ENCODE peak calls at places on chromosomes 5 and 9, in four cellular contexts. X is A673, W is mucosa of descending colon, M is heart right ventricle. C is an unnamed sample.

GRCh38 chr5:76104027-76104426 is 20.8 kb downstream of the SV2C start:
- DNase-seq in W (peak; percentile 77), M (no peak), X (peak; percentile 60), C (no peak)

GRCh38 chr9:106888992-106889631 is 26.1 kb downstream of the ZNF462 start:
- DNase-seq in W (no peak), M (no peak), X (no peak), C (no peak)

GRCh38 chr5:36614657-36615308 is 8.4 kb downstream of the SLC1A3 start:
- DNase-seq in X (no peak), W (no peak), M (no peak), C (no peak)

GRCh38 chr5:153350192-153350883 is 140.1 kb upstream of the GRIA1 start:
- DNase-seq in W (no peak), M (no peak), X (no peak), C (no peak)

GRCh38 chr5:38831909-38832308 is 13.9 kb upstream of the OSMR start:
- DNase-seq in W (no peak), M (no peak), X (peak; percentile 82), C (no peak)

GRCh38 chr5:131277415-131277814 is 13.6 kb downstream of the CDC42SE2 start:
- DNase-seq in M (no peak), W (no peak), X (no peak), C (no peak)

GRCh38 chr5:53479045-53479655 is 1.3 kb upstream of the FST start:
- DNase-seq in X (peak; percentile 26), W (no peak), M (no peak), C (no peak)

GRCh38 chr9:21452681-21453080 is 12.4 kb downstream of the IFNA1 start:
- DNase-seq in M (no peak), W (no peak), X (no peak), C (no peak)

GRCh38 chr5:38433160-38433861 is 123.1 kb downstream of the LIFR start:
- DNase-seq in W (no peak), M (peak; percentile 59), X (no peak), C (no peak)

GRCh38 chr9:96217756-96218693 is 84.0 kb downstream of the HSD17B3 start:
- DNase-seq in W (peak; percentile 86), M (peak; percentile 82), X (peak; percentile 77), C (peak; percentile 7)

GRCh38 chr9:134662143-134662876 is 20.7 kb downstream of the COL5A1 start:
- DNase-seq in W (no peak), X (no peak), M (peak; percentile 61), C (peak; percentile 37)

GRCh38 chr5:138032572-138033274 is at the start of gene FAM13B:
- DNase-seq in M (peak; percentile 83), X (peak; percentile 82), W (peak; percentile 87), C (peak; percentile 15)

GRCh38 chr5:130400091-130400490 is 495.8 kb downstream of the CHSY3 start:
- DNase-seq in X (no peak), W (no peak), M (no peak), C (no peak)

GRCh38 chr5:109844148-109844547 is 154.4 kb downstream of the MAN2A1 start:
- DNase-seq in X (peak; percentile 27), M (no peak), W (no peak), C (no peak)
- TF ChIP-seq CTCF in X (peak; percentile 46), M (no peak), W (no peak), C (no peak)

DNA sequence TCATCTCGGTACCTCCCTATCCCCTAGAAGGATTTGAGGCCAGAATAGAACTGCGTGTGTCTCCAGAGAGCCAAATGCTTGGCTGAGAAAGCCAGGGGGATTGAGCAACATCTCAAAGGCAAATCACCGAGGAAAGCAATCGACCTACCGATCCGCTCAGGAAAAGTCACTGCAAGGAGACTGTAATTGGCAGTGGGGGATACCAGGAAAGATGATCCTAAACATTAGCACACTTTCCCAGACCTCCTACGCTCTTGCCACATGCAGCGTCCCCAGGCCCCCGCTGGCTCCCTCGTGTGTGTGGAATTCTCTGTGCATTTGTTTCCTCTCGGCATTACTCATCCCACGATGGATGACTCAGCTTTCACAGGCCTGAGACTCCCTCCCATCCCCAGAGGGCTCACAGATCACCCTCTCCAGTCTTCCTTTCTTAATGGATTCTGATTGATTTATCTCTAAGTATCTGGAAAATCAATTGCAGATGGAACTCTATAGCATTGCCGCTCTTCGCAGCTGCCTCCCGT is 82.2 kb upstream of the ICE1 start:
- DNase-seq in M (peak; percentile 40), W (peak; percentile 37), X (peak; percentile 97), C (peak; percentile 22)
- H3K4me3 ChIP-seq in M (peak overlapping the region; percentile 18), W (no peak overlapping the region), X (no peak overlapping the region), C (peak overlapping the region; percentile 54)

DNA sequence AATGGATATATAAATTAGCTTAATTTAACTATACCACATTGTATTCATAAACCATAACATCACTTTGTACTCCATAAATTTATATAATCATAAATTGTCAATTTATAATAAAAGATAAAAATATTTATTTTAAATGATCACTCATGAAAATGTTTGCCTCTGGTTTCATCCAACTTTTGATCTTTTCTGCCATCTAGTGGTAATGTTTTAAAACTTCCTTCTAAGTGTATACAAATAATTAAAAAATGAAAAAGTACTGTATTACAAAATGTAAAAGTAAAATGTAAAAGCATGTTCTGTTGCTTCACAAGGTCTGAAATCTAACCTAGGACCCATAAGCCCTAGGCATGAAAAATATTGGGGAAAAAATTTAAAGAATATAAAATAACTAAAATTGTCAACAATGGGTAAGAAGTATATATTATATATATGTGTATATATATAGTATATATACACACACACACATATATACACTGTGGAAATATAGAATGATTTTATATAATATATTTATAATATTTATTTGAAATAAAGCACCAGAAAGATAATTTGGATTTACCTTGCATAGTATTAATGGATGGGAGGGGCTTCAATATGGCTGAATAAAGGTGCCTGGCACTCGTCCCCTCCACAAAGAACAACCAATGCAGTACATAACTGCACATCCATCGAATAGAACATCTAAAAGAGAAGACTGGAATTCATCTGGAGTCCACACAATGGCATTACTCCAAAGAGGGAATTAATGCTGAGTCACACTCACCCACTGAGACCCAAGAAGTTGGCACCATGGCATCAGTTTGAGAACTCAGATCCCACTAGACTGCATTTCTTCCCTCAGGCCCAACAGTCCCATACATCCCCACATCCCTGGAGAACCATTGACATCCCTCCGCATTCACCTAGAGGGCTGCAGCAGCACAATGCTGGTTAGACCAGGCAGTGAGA is 32.5 kb downstream of the ANXA1 start:
- DNase-seq in M (no peak), W (no peak), X (peak; percentile 74), C (no peak)
- H3K4me1 ChIP-seq in M (no peaks in the 10 kb centered on the region), W (no peaks in the 10 kb centered on the region), X (peaks cover 49% of the 10 kb centered on the region), C (peaks cover 18% of the 10 kb centered on the region)

DNA sequence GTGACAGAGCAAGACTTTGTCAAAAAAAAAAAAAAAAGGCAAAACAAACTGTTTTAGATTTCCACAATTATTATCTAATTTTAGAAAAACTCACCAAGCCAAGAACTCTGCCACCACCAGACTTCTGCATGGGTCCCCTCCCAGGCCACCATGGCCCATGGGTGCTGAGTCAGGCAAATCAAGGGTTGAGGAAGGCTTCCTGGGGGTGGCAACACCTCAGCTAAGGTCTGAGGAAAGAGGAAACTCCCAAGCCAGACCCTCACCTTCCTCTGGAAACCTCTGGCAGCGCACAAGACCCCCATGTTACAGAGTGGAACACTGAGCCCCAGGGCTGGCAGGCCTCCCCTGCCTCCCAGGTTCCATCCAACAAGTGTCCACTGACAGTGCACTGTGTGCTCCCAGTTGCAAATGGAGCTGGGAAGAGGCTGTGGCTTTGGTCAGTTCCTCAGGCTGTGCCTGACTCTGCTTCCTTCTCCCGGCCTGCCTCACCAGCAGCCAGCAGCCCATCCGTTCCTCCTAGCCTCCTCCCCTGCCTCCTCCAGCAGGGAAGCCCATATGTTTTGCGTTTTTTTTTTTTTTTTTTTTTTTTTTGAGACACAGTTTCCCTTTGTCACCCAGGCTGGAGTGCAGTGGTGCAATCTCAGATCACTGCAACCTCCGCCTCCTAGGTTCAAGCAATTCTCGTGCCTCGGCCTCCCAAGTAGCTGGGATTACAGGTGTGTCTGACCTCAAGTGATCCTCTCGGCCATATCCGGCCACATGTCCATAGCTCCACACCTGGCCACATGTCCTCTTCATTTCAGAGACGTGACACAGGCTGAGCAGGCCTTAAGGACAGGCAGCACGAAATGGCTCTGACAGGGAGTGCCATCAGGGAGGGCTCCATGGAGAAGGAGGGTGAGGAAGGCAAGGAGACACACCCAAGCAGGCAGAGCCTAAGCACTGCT is 3.5 kb upstream of the SUSD3 start:
- DNase-seq in X (no peak), W (no peak), M (no peak), C (no peak)
- TF ChIP-seq CTCF in X (no peak), W (no peak), M (no peak), C (no peak)

GRCh38 chr5:72959257-72959656 is 3.4 kb downstream of the FCHO2 start:
- DNase-seq in X (no peak), M (no peak), W (no peak), C (no peak)

GRCh38 chr5:72956324-72957140 is 691 bp downstream of the FCHO2 start:
- DNase-seq in W (no peak), X (peak; percentile 36), M (peak; percentile 50), C (no peak)

GRCh38 chr5:72955768-72956323 is at the start of gene FCHO2:
- DNase-seq in M (peak; percentile 100), X (peak; percentile 96), W (peak; percentile 99), C (peak; percentile 98)

GRCh38 chr5:72955143-72955767 is 586 bp upstream of the FCHO2 start:
- DNase-seq in X (no peak), W (peak; percentile 85), M (peak; percentile 88), C (no peak)

GRCh38 chr5:72957337-72957736 is 1.5 kb downstream of the FCHO2 start:
- DNase-seq in W (no peak), M (no peak), X (no peak), C (no peak)
- H3K4me3 ChIP-seq in W (no peak overlapping the region), M (peak overlapping the region; percentile 88), X (no peak overlapping the region), C (peak overlapping the region; percentile 87)

GRCh38 chr9:13270734-13271133 is 8.8 kb downstream of the MPDZ start:
- DNase-seq in X (no peak), M (no peak), W (no peak), C (no peak)

GRCh38 chr9:13267743-13268142 is 11.7 kb downstream of the MPDZ start:
- DNase-seq in M (no peak), X (peak; percentile 78), W (no peak), C (no peak)

GRCh38 chr9:13266172-13266571 is 13.3 kb downstream of the MPDZ start:
- DNase-seq in M (no peak), X (no peak), W (no peak), C (no peak)

GRCh38 chr9:13268469-13268868 is 11.0 kb downstream of the MPDZ start:
- DNase-seq in M (no peak), X (peak; percentile 18), W (no peak), C (no peak)

DNA sequence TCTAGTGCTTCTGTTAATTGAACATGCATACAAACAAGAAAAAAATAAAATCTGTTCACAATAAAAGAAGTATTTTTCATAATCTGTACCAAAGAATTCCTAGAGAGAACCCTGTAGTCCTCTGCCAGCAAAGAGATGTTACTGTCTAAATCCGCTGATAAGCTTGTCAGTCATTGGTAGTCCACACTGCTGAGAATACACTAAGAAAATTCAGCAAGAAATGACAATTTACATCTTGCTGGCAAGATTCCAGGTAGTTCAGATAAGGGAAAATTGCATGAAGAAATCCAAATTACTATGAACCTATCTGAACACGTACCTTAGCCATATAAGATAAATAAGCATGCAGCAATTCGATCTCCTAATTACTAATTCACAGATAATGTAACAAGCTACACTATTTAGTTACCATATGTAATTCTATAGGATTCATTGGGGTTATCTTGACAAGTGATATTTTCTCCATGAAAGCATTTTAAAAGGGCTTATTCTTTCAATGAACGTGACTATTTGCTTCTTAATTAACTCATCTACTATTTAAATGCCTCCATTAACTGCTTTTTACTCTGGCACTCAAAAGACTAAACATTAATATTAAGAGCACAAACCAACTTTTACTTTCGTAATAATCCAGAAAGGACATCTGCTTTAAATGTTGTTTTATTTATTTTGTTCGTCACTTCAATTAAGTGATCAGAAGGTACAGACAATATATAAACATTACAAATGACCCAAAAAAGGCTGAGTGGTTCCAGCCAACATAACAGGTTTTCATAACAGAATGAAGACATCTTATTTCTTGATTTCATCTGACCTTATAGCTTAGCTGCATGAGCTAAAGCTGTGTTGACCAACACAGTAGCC is 9.7 kb downstream of the MPDZ start:
- DNase-seq in W (no peak), X (no peak), M (no peak), C (no peak)
- H3K4me1 ChIP-seq in W (no peaks in the 10 kb centered on the region), X (peaks cover 36% of the 10 kb centered on the region), M (peaks cover 59% of the 10 kb centered on the region), C (peaks cover 60% of the 10 kb centered on the region)

GRCh38 chr5:55226027-55226933 is 835 bp downstream of the MCIDAS start:
- DNase-seq in X (peak; percentile 89), M (peak; percentile 33), W (peak; percentile 65), C (no peak)
- TF ChIP-seq CTCF in X (peak; percentile 92), M (no peak), W (no peak), C (peak; percentile 32)